ENCODE peak calls at places on chromosomes 3 and 15, in five cellular contexts. O is A549, Q is HL-60, V is sigmoid colon, A is OCI-LY7. D is an unnamed sample.
A peak's percentile ranks its signal among the peaks of the same experiment; 100 is the strongest.

GRCh38 chr3:184399410-184399809 is 19.6 kb downstream of the CHRD start:
- DNase-seq in V (peak; percentile 83), A (no peak), Q (no peak), O (peak; percentile 42), D (peak; percentile 64)

GRCh38 chr3:18425641-18426403 is 683 bp upstream of the SATB1 start:
- DNase-seq in Q (peak; percentile 62), O (no peak), V (peak; percentile 67), A (peak; percentile 55), D (no peak)

GRCh38 chr3:129184396-129184656 is 630 bp upstream of the CNBP start:
- DNase-seq in A (peak; percentile 42), O (peak; percentile 35), Q (peak; percentile 33), V (peak; percentile 73), D (no peak)

GRCh38 chr3:57752307-57752706 is 3.8 kb upstream of the SLMAP start:
- DNase-seq in O (peak; percentile 45), Q (no peak), V (no peak), A (no peak), D (no peak)

GRCh38 chr3:140529096-140529495 is 148.8 kb upstream of the TRIM42 start:
- DNase-seq in V (no peak), A (no peak), Q (no peak), O (peak; percentile 16), D (no peak)

GRCh38 chr3:123723527-123724168 is 138.8 kb upstream of the HACD2 start:
- DNase-seq in V (peak; percentile 79), O (peak; percentile 84), Q (peak; percentile 71), A (peak; percentile 81), D (peak; percentile 60)

GRCh38 chr3:108936924-108937689 is 16.6 kb downstream of the GUCA1C start:
- DNase-seq in O (no peak), A (no peak), V (no peak), Q (no peak), D (no peak)

GRCh38 chr3:53254190-53254809 is 1.5 kb downstream of the TKT start:
- DNase-seq in V (no peak), A (peak; percentile 35), O (no peak), Q (peak; percentile 48), D (no peak)

GRCh38 chr3:183252973-183253363 is at the start of gene B3GNT5:
- DNase-seq in A (no peak), O (peak; percentile 46), Q (peak; percentile 32), V (peak; percentile 65), D (no peak)

GRCh38 chr15:90875549-90875981 is 7.2 kb downstream of the FURIN start:
- DNase-seq in Q (no peak), V (no peak), O (no peak), A (no peak), D (no peak)

GRCh38 chr3:37308247-37308646 is 133.9 kb upstream of the LRRFIP2 start:
- DNase-seq in A (peak; percentile 25), Q (no peak), O (peak; percentile 11), V (no peak), D (peak; percentile 2)

GRCh38 chr3:53357457-53357856 is 10.1 kb upstream of the DCP1A start:
- DNase-seq in O (no peak), V (no peak), Q (peak; percentile 53), A (no peak), D (no peak)

GRCh38 chr15:20672469-20672868 is 130.9 kb upstream of the GOLGA6L6 start:
- DNase-seq in A (no peak), V (no peak), O (no peak), Q (no peak), D (no peak)

DNA sequence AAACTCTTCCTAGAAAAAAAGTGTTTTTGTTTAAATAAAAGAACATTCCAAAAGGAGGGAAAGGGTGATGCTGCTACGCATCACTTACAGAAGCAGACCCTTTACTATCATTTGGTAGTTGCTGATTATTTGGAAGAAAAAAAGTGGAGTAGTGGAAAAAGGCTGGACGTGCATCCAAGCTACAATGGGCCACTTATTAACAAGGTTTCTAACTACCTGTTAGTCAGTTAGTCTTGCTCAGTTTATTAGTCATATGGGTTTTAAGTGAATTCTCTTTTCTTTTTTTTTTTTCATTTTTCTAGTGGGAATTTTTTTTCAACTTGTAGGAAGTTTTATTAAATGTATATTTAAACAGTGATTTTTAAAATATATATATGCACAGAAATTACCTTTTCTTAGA is 866.0 kb downstream of the MCTP2 start:
- DNase-seq in A (no peak), Q (no peak), V (no peak), O (no peak), D (no peak)
- H3K4me3 ChIP-seq in A (no peak overlapping the region), Q (no peak overlapping the region), V (no peak overlapping the region), O (no peak overlapping the region), D (no peak overlapping the region)

DNA sequence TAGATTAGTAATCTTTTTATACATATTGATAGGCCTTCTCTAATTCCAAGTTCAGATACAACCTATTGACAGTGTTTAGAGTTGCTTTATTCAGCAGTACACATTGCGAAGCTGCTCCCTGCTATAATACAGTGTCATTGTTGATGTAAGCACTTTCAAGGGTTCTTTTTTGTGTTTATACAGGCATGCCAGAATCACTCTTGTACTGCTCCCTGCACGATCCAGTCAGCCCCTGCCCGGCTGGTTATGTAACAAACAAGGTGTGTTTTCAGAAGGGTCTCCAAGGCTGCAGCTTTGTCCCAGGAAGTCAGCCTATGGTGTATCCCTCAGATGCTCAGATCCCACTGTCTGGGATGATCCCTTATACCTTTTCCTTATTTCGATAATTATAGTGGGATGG is 11.3 kb downstream of the QTRT2 start:
- DNase-seq in V (no peak), A (no peak), O (no peak), Q (no peak), D (no peak)
- H3K27ac ChIP-seq in V (no peak overlapping the region), A (no peak overlapping the region), O (no peak overlapping the region), Q (no peak overlapping the region), D (no peak overlapping the region)

GRCh38 chr3:62371735-62372591 is 1.4 kb downstream of the FEZF2 start:
- DNase-seq in A (no peak), Q (no peak), O (no peak), V (no peak), D (no peak)
- H3K4me3 ChIP-seq in A (no peak overlapping the region), Q (no peak overlapping the region), O (no peak overlapping the region), V (no peak overlapping the region), D (no peak overlapping the region)

GRCh38 chr3:161339517-161340500 is 31.5 kb downstream of the SPTSSB start:
- DNase-seq in V (no peak), A (no peak), Q (no peak), O (no peak), D (peak; percentile 67)
- H3K27ac ChIP-seq in V (no peak overlapping the region), A (no peak overlapping the region), Q (no peak overlapping the region), O (no peak overlapping the region), D (peak overlapping the region; percentile 72)

DNA sequence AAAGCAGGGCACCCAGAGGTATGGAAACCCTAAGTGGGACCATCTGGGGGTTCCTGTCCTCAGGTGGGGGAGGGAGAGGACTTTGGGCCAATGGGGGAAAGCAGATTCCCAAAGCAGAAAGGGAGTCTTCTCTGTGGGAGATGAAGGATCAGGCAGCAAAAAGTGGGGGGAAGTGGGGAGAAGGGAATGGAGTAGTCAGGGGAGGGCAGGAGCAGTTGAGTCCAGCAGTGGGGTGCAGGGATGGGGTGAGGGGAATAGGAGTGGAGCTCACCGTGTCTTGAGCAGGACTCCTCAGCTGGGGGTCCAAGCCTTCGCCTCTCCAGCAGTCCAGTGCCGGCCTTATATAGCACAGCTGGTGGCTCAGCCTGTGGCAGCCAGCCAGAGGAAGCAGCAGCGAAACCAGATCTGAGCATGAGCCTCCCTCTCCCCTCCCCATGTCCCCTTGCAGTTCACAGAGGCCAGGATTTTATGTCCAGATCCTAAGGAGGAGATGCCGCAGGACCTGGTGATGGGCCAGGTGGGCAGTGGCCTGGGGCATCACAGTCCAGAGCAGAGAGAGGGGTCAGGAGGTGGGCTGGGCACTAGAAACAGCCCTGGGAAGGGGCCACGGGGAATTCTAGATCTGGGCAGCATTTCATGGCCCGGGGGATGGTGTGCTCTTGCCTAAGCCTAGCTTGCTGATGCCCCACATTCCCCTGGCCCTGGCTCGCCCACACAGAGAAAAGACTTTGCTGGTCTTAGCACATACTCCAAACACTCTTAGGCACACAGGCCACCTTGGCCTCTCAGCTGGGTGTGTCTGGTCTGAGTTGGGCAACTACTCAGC is at the start of gene CILP:
- DNase-seq in O (no peak), V (peak; percentile 85), Q (no peak), A (no peak), D (no peak)
- H3K4me3 ChIP-seq in O (no peak within 1 kb of the TSS), V (peak within 1 kb of the TSS; percentile 29), Q (no peak within 1 kb of the TSS), A (no peak within 1 kb of the TSS), D (no peak within 1 kb of the TSS)

GRCh38 chr15:25787855-25788521 is 75.1 kb downstream of the ATP10A start:
- DNase-seq in A (no peak), Q (no peak), O (peak; percentile 31), V (peak; percentile 85), D (peak; percentile 64)

GRCh38 chr15:25792128-25792527 is 71.0 kb downstream of the ATP10A start:
- DNase-seq in V (peak; percentile 63), A (no peak), Q (no peak), O (no peak), D (no peak)

GRCh38 chr15:25789206-25789605 is 73.9 kb downstream of the ATP10A start:
- DNase-seq in O (no peak), A (no peak), V (peak; percentile 83), Q (no peak), D (no peak)

GRCh38 chr15:25789616-25790002 is 73.5 kb downstream of the ATP10A start:
- DNase-seq in Q (no peak), V (no peak), O (no peak), A (no peak), D (no peak)

GRCh38 chr15:25790003-25790660 is 73.0 kb downstream of the ATP10A start:
- DNase-seq in O (no peak), Q (no peak), V (peak; percentile 91), A (peak; percentile 34), D (peak; percentile 68)
- H3K27ac ChIP-seq in O (no peak overlapping the region), Q (no peak overlapping the region), V (peak overlapping the region; percentile 77), A (no peak overlapping the region), D (peak overlapping the region; percentile 67)

GRCh38 chr3:24202071-24202470 is 257.0 kb downstream of the NR1D2 start:
- DNase-seq in O (no peak), A (no peak), V (no peak), Q (no peak), D (no peak)

GRCh38 chr3:24197809-24198208 is 252.7 kb downstream of the NR1D2 start:
- DNase-seq in Q (no peak), V (no peak), A (no peak), O (peak; percentile 6), D (no peak)

GRCh38 chr3:24199775-24200247 is 254.7 kb downstream of the NR1D2 start:
- DNase-seq in A (no peak), Q (no peak), O (no peak), V (no peak), D (no peak)

GRCh38 chr3:24199305-24199704 is 254.2 kb downstream of the NR1D2 start:
- DNase-seq in Q (no peak), A (no peak), V (no peak), O (no peak), D (no peak)

DNA sequence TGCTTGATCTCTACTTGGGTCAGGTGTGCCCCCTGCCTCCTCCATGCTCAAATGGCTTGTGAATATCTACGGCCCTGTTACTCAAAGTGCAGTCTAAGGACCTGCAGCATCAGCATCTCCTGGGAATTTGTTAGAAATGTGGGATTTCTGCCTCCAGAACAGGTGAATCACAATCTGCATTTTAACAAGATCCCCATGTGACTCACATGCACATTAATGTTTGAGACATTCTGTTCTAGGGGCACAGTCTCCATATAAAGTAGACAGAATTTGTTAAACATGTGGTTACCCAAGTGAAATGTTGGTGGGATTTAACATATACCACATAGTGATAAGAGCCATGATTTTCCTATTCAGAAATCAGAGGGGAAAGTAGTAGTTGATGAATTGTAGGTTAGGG is 256.2 kb downstream of the NR1D2 start:
- DNase-seq in V (no peak), O (no peak), A (no peak), Q (no peak), D (no peak)
- H3K4me3 ChIP-seq in V (no peak overlapping the region), O (no peak overlapping the region), A (no peak overlapping the region), Q (no peak overlapping the region), D (no peak overlapping the region)

D was measured in SJSA1.